ENCODE peak calls at places on chromosomes 11 and 22, in six cellular contexts. One of them, this sample, is unnamed.

GRCh38 chr11:15816270-15816871 is 540.0 kb downstream of the SOX6 start:
- DNase-seq in CD4-positive, alpha-beta T cell: no peak
- DNase-seq in fibroblast of the aortic adventitia: peak; percentile 94
- DNase-seq in Calu3: peak; percentile 22
- DNase-seq in endothelial cell: no peak
- DNase-seq in fibroblast of lung: peak; percentile 96
- DNase-seq in this sample: peak; percentile 56

GRCh38 chr11:72703281-72704008 is 29.2 kb upstream of the PDE2A start:
- DNase-seq in CD4-positive, alpha-beta T cell: no peak
- DNase-seq in fibroblast of the aortic adventitia: peak; percentile 95
- DNase-seq in Calu3: no peak
- DNase-seq in endothelial cell: no peak
- DNase-seq in fibroblast of lung: peak; percentile 83
- DNase-seq in this sample: peak; percentile 62

GRCh38 chr11:74822187-74822586 is 73.5 kb downstream of the RNF169 start:
- DNase-seq in CD4-positive, alpha-beta T cell: no peak
- DNase-seq in fibroblast of the aortic adventitia: peak; percentile 92
- DNase-seq in Calu3: no peak
- DNase-seq in endothelial cell: no peak
- DNase-seq in fibroblast of lung: peak; percentile 95
- DNase-seq in this sample: peak; percentile 7

GRCh38 chr11:36376315-36376887 is 80.3 kb downstream of the PRR5L start:
- DNase-seq in CD4-positive, alpha-beta T cell: no peak
- DNase-seq in fibroblast of the aortic adventitia: peak; percentile 13
- DNase-seq in Calu3: no peak
- DNase-seq in endothelial cell: peak; percentile 74
- DNase-seq in fibroblast of lung: no peak
- DNase-seq in this sample: no peak

GRCh38 chr11:130560000-130560852 is 111.8 kb downstream of the ADAMTS15 start:
- DNase-seq in CD4-positive, alpha-beta T cell: no peak
- DNase-seq in fibroblast of the aortic adventitia: no peak
- DNase-seq in Calu3: no peak
- DNase-seq in endothelial cell: no peak
- DNase-seq in fibroblast of lung: no peak
- DNase-seq in this sample: no peak

GRCh38 chr11:8258771-8259170 is 4.9 kb downstream of the LMO1 start:
- DNase-seq in CD4-positive, alpha-beta T cell: no peak
- DNase-seq in fibroblast of the aortic adventitia: peak; percentile 33
- DNase-seq in Calu3: no peak
- DNase-seq in endothelial cell: no peak
- DNase-seq in fibroblast of lung: peak; percentile 51
- DNase-seq in this sample: peak; percentile 59

GRCh38 chr11:95977534-95978174 is 53.7 kb upstream of the MTMR2 start:
- DNase-seq in CD4-positive, alpha-beta T cell: no peak
- DNase-seq in fibroblast of the aortic adventitia: peak; percentile 63
- DNase-seq in Calu3: peak; percentile 9
- DNase-seq in endothelial cell: no peak
- DNase-seq in fibroblast of lung: peak; percentile 35
- DNase-seq in this sample: no peak

GRCh38 chr22:44028091-44028490 is 4.0 kb downstream of the PARVB start:
- DNase-seq in CD4-positive, alpha-beta T cell: no peak
- DNase-seq in fibroblast of the aortic adventitia: no peak
- DNase-seq in Calu3: no peak
- DNase-seq in endothelial cell: no peak
- DNase-seq in fibroblast of lung: no peak
- DNase-seq in this sample: no peak

GRCh38 chr11:70862093-70862492 is 390.3 kb downstream of the SHANK2 start:
- DNase-seq in CD4-positive, alpha-beta T cell: no peak
- DNase-seq in fibroblast of the aortic adventitia: no peak
- DNase-seq in Calu3: no peak
- DNase-seq in endothelial cell: no peak
- DNase-seq in fibroblast of lung: no peak
- DNase-seq in this sample: no peak

GRCh38 chr11:112113539-112114457 is 27.1 kb downstream of the SDHD start:
- DNase-seq in CD4-positive, alpha-beta T cell: no peak
- DNase-seq in fibroblast of the aortic adventitia: peak; percentile 76
- DNase-seq in Calu3: no peak
- DNase-seq in endothelial cell: no peak
- DNase-seq in fibroblast of lung: peak; percentile 76
- DNase-seq in this sample: peak; percentile 47

GRCh38 chr11:13868710-13869403 is 93.7 kb upstream of the SPON1 start:
- DNase-seq in CD4-positive, alpha-beta T cell: peak; percentile 2
- DNase-seq in fibroblast of the aortic adventitia: no peak
- DNase-seq in Calu3: no peak
- DNase-seq in endothelial cell: no peak
- DNase-seq in fibroblast of lung: no peak
- DNase-seq in this sample: no peak

GRCh38 chr11:102004220-102004619 is 43.0 kb upstream of the CFAP300 start:
- DNase-seq in CD4-positive, alpha-beta T cell: no peak
- DNase-seq in fibroblast of the aortic adventitia: no peak
- DNase-seq in Calu3: no peak
- DNase-seq in endothelial cell: no peak
- DNase-seq in fibroblast of lung: no peak
- DNase-seq in this sample: no peak

GRCh38 chr11:117200813-117201515 is 1.8 kb downstream of the TAGLN start:
- DNase-seq in CD4-positive, alpha-beta T cell: no peak
- DNase-seq in fibroblast of the aortic adventitia: no peak
- DNase-seq in Calu3: no peak
- DNase-seq in endothelial cell: no peak
- DNase-seq in fibroblast of lung: no peak
- DNase-seq in this sample: no peak

GRCh38 chr22:32317524-32317923 is 40.1 kb upstream of the RFPL3 start:
- DNase-seq in CD4-positive, alpha-beta T cell: no peak
- DNase-seq in fibroblast of the aortic adventitia: no peak
- DNase-seq in Calu3: no peak
- DNase-seq in endothelial cell: no peak
- DNase-seq in fibroblast of lung: no peak
- DNase-seq in this sample: no peak

GRCh38 chr11:35260342-35260985 is 121.5 kb downstream of the CD44 start:
- DNase-seq in CD4-positive, alpha-beta T cell: no peak
- DNase-seq in fibroblast of the aortic adventitia: peak; percentile 81
- DNase-seq in Calu3: no peak
- DNase-seq in endothelial cell: no peak
- DNase-seq in fibroblast of lung: peak; percentile 95
- DNase-seq in this sample: peak; percentile 54

GRCh38 chr11:64146036-64146943 is 19.6 kb downstream of the MACROD1 start:
- DNase-seq in CD4-positive, alpha-beta T cell: peak; percentile 50
- DNase-seq in fibroblast of the aortic adventitia: peak; percentile 24
- DNase-seq in Calu3: peak; percentile 71
- DNase-seq in endothelial cell: peak; percentile 70
- DNase-seq in fibroblast of lung: peak; percentile 35
- DNase-seq in this sample: no peak

GRCh38 chr11:76524461-76524860 is 79.6 kb downstream of the EMSY start:
- DNase-seq in CD4-positive, alpha-beta T cell: no peak
- DNase-seq in fibroblast of the aortic adventitia: peak; percentile 30
- DNase-seq in Calu3: no peak
- DNase-seq in endothelial cell: no peak
- DNase-seq in fibroblast of lung: no peak
- DNase-seq in this sample: no peak

GRCh38 chr11:117010808-117011540 is 87.3 kb downstream of the SIK3 start:
- DNase-seq in CD4-positive, alpha-beta T cell: no peak
- DNase-seq in fibroblast of the aortic adventitia: peak; percentile 89
- DNase-seq in Calu3: no peak
- DNase-seq in endothelial cell: no peak
- DNase-seq in fibroblast of lung: peak; percentile 85
- DNase-seq in this sample: peak; percentile 95

GRCh38 chr11:68262544-68262827 is 9.3 kb downstream of the C11orf24 start:
- DNase-seq in CD4-positive, alpha-beta T cell: no peak
- DNase-seq in fibroblast of the aortic adventitia: no peak
- DNase-seq in Calu3: no peak
- DNase-seq in endothelial cell: no peak
- DNase-seq in fibroblast of lung: no peak
- DNase-seq in this sample: no peak

GRCh38 chr22:20080776-20081654 is 974 bp downstream of the DGCR8 start:
- DNase-seq in CD4-positive, alpha-beta T cell: no peak
- DNase-seq in fibroblast of the aortic adventitia: peak; percentile 54
- DNase-seq in Calu3: peak; percentile 30
- DNase-seq in endothelial cell: peak; percentile 45
- DNase-seq in fibroblast of lung: peak; percentile 57
- DNase-seq in this sample: peak; percentile 4

GRCh38 chr11:60844045-60844869 is 2.3 kb downstream of the CCDC86 start:
- DNase-seq in CD4-positive, alpha-beta T cell: no peak
- DNase-seq in fibroblast of the aortic adventitia: peak; percentile 11
- DNase-seq in Calu3: no peak
- DNase-seq in endothelial cell: no peak
- DNase-seq in fibroblast of lung: peak; percentile 40
- DNase-seq in this sample: no peak

GRCh38 chr11:34234086-34234740 is 123.6 kb downstream of the ABTB2 start:
- DNase-seq in CD4-positive, alpha-beta T cell: peak; percentile 67
- DNase-seq in fibroblast of the aortic adventitia: peak; percentile 41
- DNase-seq in Calu3: peak; percentile 81
- DNase-seq in endothelial cell: no peak
- DNase-seq in fibroblast of lung: no peak
- DNase-seq in this sample: no peak

GRCh38 chr11:57290288-57290687 is 34.5 kb downstream of the TNKS1BP1 start:
- DNase-seq in CD4-positive, alpha-beta T cell: no peak
- DNase-seq in fibroblast of the aortic adventitia: peak; percentile 69
- DNase-seq in Calu3: no peak
- DNase-seq in endothelial cell: no peak
- DNase-seq in fibroblast of lung: peak; percentile 40
- DNase-seq in this sample: no peak

GRCh38 chr22:42138122-42138770 is 7.6 kb upstream of the CYP2D6 start:
- DNase-seq in CD4-positive, alpha-beta T cell: no peak
- DNase-seq in fibroblast of the aortic adventitia: no peak
- DNase-seq in Calu3: no peak
- DNase-seq in endothelial cell: no peak
- DNase-seq in fibroblast of lung: no peak
- DNase-seq in this sample: no peak

GRCh38 chr11:17629113-17629512 is 82.1 kb downstream of the OTOG start:
- DNase-seq in CD4-positive, alpha-beta T cell: no peak
- DNase-seq in fibroblast of the aortic adventitia: no peak
- DNase-seq in Calu3: no peak
- DNase-seq in endothelial cell: no peak
- DNase-seq in fibroblast of lung: no peak
- DNase-seq in this sample: no peak

GRCh38 chr11:130213979-130214281 is 54.3 kb downstream of the ST14 start:
- DNase-seq in CD4-positive, alpha-beta T cell: no peak
- DNase-seq in fibroblast of the aortic adventitia: no peak
- DNase-seq in Calu3: no peak
- DNase-seq in endothelial cell: no peak
- DNase-seq in fibroblast of lung: no peak
- DNase-seq in this sample: no peak

GRCh38 chr22:45105281-45105700 is 58.4 kb upstream of the NUP50 start:
- DNase-seq in CD4-positive, alpha-beta T cell: no peak
- DNase-seq in fibroblast of the aortic adventitia: peak; percentile 87
- DNase-seq in Calu3: peak; percentile 70
- DNase-seq in endothelial cell: no peak
- DNase-seq in fibroblast of lung: no peak
- DNase-seq in this sample: peak; percentile 76
- TF ChIP-seq CTCF in CD4-positive, alpha-beta T cell: no peak
- TF ChIP-seq CTCF in fibroblast of the aortic adventitia: no peak
- TF ChIP-seq CTCF in Calu3: no peak
- TF ChIP-seq CTCF in endothelial cell: no peak
- TF ChIP-seq CTCF in fibroblast of lung: no peak
- TF ChIP-seq CTCF in this sample: no peak

GRCh38 chr11:43518407-43519165 is 159.9 kb downstream of the TTC17 start:
- DNase-seq in CD4-positive, alpha-beta T cell: no peak
- DNase-seq in fibroblast of the aortic adventitia: peak; percentile 15
- DNase-seq in Calu3: no peak
- DNase-seq in endothelial cell: no peak
- DNase-seq in fibroblast of lung: no peak
- DNase-seq in this sample: no peak

GRCh38 chr11:43517518-43517917 is 158.8 kb downstream of the TTC17 start:
- DNase-seq in CD4-positive, alpha-beta T cell: no peak
- DNase-seq in fibroblast of the aortic adventitia: no peak
- DNase-seq in Calu3: no peak
- DNase-seq in endothelial cell: no peak
- DNase-seq in fibroblast of lung: no peak
- DNase-seq in this sample: no peak

GRCh38 chr11:43516316-43516820 is 157.6 kb downstream of the TTC17 start:
- DNase-seq in CD4-positive, alpha-beta T cell: no peak
- DNase-seq in fibroblast of the aortic adventitia: no peak
- DNase-seq in Calu3: no peak
- DNase-seq in endothelial cell: peak; percentile 18
- DNase-seq in fibroblast of lung: no peak
- DNase-seq in this sample: no peak

GRCh38 chr11:43511959-43512358 is 153.2 kb downstream of the TTC17 start:
- DNase-seq in CD4-positive, alpha-beta T cell: no peak
- DNase-seq in fibroblast of the aortic adventitia: no peak
- DNase-seq in Calu3: no peak
- DNase-seq in endothelial cell: no peak
- DNase-seq in fibroblast of lung: no peak
- DNase-seq in this sample: no peak

DNA sequence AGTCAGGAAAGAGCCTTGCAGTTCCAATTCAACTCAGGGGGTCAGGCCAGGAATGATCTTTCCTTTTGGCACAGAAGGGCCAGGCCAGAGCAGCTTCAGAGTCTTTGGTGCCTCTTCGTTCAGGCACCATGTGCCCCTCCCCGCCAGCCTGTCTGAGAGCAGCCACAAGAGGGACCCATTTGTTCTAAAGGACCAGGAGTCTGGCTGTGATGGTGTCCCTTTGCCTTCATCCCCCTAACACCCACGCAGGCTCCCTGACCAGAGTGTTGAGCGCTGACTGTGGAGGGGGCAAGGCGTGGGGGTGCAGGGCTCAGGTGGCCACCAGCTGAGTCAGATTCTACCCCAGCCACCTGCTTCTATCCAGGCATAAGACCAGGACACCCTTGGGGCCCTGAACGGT is 156.4 kb downstream of the TTC17 start:
- DNase-seq in CD4-positive, alpha-beta T cell: no peak
- DNase-seq in fibroblast of the aortic adventitia: no peak
- DNase-seq in Calu3: no peak
- DNase-seq in endothelial cell: peak; percentile 24
- DNase-seq in fibroblast of lung: no peak
- DNase-seq in this sample: no peak
- TF ChIP-seq CTCF in CD4-positive, alpha-beta T cell: no peak
- TF ChIP-seq CTCF in fibroblast of the aortic adventitia: no peak
- TF ChIP-seq CTCF in Calu3: no peak
- TF ChIP-seq CTCF in endothelial cell: no peak
- TF ChIP-seq CTCF in fibroblast of lung: no peak
- TF ChIP-seq CTCF in this sample: no peak

DNA sequence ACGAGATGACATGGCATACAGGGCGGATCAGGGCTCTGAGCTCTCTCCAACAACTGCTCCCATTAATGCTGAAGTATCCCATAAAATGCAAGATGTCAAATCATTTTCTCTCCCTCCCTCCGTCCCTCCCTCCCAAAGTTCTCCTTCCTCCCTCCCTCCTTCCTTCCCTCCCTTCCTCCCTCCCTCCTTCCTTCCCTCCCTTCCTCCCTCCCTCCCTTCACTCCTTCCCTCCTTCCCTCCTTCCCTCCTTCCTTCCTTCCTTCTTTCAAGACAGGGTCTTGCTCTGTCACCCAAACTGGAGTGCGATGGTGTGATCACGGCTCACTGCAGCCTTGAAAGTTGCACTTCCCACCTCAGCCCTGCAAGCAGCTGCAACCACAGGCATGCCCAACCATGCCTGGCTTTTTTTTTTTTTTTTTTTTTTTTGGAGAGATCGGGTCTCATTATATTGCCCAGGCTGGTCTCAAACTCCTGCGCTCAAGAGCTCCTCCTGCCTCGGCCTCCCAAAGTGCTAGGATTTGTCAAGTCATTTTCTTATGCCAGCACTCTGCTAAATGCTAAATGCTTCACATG is 38.2 kb downstream of the TXN2 start:
- DNase-seq in CD4-positive, alpha-beta T cell: no peak
- DNase-seq in fibroblast of the aortic adventitia: no peak
- DNase-seq in Calu3: no peak
- DNase-seq in endothelial cell: no peak
- DNase-seq in fibroblast of lung: peak; percentile 41
- DNase-seq in this sample: no peak
- TF ChIP-seq CTCF in CD4-positive, alpha-beta T cell: no peak
- TF ChIP-seq CTCF in fibroblast of the aortic adventitia: no peak
- TF ChIP-seq CTCF in Calu3: no peak
- TF ChIP-seq CTCF in endothelial cell: no peak
- TF ChIP-seq CTCF in fibroblast of lung: no peak
- TF ChIP-seq CTCF in this sample: no peak

GRCh38 chr11:10181811-10182210 is 112.2 kb downstream of the SBF2 start:
- DNase-seq in CD4-positive, alpha-beta T cell: no peak
- DNase-seq in fibroblast of the aortic adventitia: peak; percentile 59
- DNase-seq in Calu3: no peak
- DNase-seq in endothelial cell: no peak
- DNase-seq in fibroblast of lung: peak; percentile 75
- DNase-seq in this sample: peak; percentile 31
- TF ChIP-seq CTCF in CD4-positive, alpha-beta T cell: no peak
- TF ChIP-seq CTCF in fibroblast of the aortic adventitia: peak; percentile 26
- TF ChIP-seq CTCF in Calu3: no peak
- TF ChIP-seq CTCF in endothelial cell: peak; percentile 24
- TF ChIP-seq CTCF in fibroblast of lung: peak; percentile 24
- TF ChIP-seq CTCF in this sample: peak; percentile 15

This sample was measured in AG09309.